ENCODE peak calls at places on chromosomes 1 and 21, in four cellular contexts. H is RWPE1, Z is SJSA1, K is progenitor cell of endocrine pancreas. B is an unnamed sample.

GRCh38 chr1:118927421-118927820 is 60.7 kb downstream of the TBX15 start:
- DNase-seq in Z (no peak), H (no peak), K (no peak), B (no peak)

GRCh38 chr1:186463511-186463910 is 2.6 kb upstream of the PDC start:
- DNase-seq in Z (no peak), K (no peak), H (no peak), B (no peak)

GRCh38 chr21:20259035-20259867 is 739.0 kb upstream of the NCAM2 start:
- DNase-seq in H (no peak), K (no peak), Z (no peak), B (no peak)

GRCh38 chr1:179785025-179785424 is 41.9 kb downstream of the FAM163A start:
- DNase-seq in Z (no peak), H (no peak), K (no peak), B (no peak)

GRCh38 chr1:185719021-185719420 is 15.2 kb upstream of the HMCN1 start:
- DNase-seq in Z (peak), H (peak), K (no peak), B (no peak)

GRCh38 chr1:16202281-16203210 is 9.9 kb downstream of the ARHGEF19 start:
- DNase-seq in H (no peak), K (no peak), Z (no peak), B (no peak)

GRCh38 chr1:207962716-207963428 is 51.9 kb upstream of the CD34 start:
- DNase-seq in Z (peak), K (no peak), H (no peak), B (no peak)

GRCh38 chr1:3614755-3615742 is 3.7 kb upstream of the MEGF6 start:
- DNase-seq in Z (no peak), H (no peak), K (no peak), B (peak)

GRCh38 chr1:114008352-114009041 is 29.2 kb downstream of the OLFML3 start:
- DNase-seq in K (no peak), H (no peak), Z (no peak), B (no peak)

GRCh38 chr1:36765785-36766300 is 268.5 kb downstream of the GRIK3 start:
- DNase-seq in K (no peak), Z (no peak), H (no peak), B (no peak)

GRCh38 chr21:45502600-45502999 is 39.6 kb downstream of the SLC19A1 start:
- DNase-seq in H (no peak), K (no peak), Z (no peak), B (no peak)

GRCh38 chr1:24003331-24003972 is 23.3 kb upstream of the SRSF10 start:
- DNase-seq in K (no peak), H (no peak), Z (no peak), B (peak)

GRCh38 chr1:220335668-220336067 is 63.4 kb upstream of the RAB3GAP2 start:
- DNase-seq in K (no peak), H (no peak), Z (no peak), B (no peak)

GRCh38 chr21:28427356-28428022 is 565.2 kb downstream of the LTN1 start:
- DNase-seq in K (no peak), Z (no peak), H (peak), B (no peak)

GRCh38 chr21:44574457-44575306 is 1.2 kb downstream of the KRTAP10-4 start:
- DNase-seq in H (no peak), K (no peak), Z (no peak), B (no peak)

GRCh38 chr1:23478896-23479790 is 4.8 kb downstream of the ASAP3 start:
- DNase-seq in K (no peak), Z (no peak), H (peak), B (no peak)

GRCh38 chr1:45266151-45266801 is 59.9 kb upstream of the ZSWIM5 start:
- DNase-seq in Z (peak), H (no peak), K (no peak), B (no peak)

GRCh38 chr21:30831194-30831765 is 1.7 kb upstream of the KRTAP7-1 start:
- DNase-seq in Z (no peak), K (no peak), H (no peak), B (peak)

GRCh38 chr1:240803151-240803550 is 191.2 kb upstream of the GREM2 start:
- DNase-seq in K (no peak), Z (peak), H (peak), B (peak)

GRCh38 chr1:2088434-2088833 is 38.2 kb downstream of the PRKCZ start:
- DNase-seq in K (no peak), Z (no peak), H (no peak), B (no peak)

GRCh38 chr1:182351790-182352364 is 39.7 kb downstream of the GLUL start:
- DNase-seq in K (no peak), H (no peak), Z (no peak), B (no peak)

GRCh38 chr1:244878681-244879080 is 14.3 kb upstream of the HNRNPU start:
- DNase-seq in K (no peak), Z (no peak), H (no peak), B (no peak)

GRCh38 chr1:85188530-85188929 is 12.3 kb downstream of the SYDE2 start:
- DNase-seq in K (no peak), H (no peak), Z (no peak), B (no peak)

GRCh38 chr1:244231572-244232315 is 180.7 kb downstream of the ZBTB18 start:
- DNase-seq in K (no peak), Z (no peak), H (no peak), B (no peak)

GRCh38 chr1:212452323-212453155 is 19.8 kb downstream of the NENF start:
- DNase-seq in Z (no peak), K (no peak), H (no peak), B (no peak)

GRCh38 chr21:34882719-34883131 is 166.4 kb downstream of the RUNX1 start:
- DNase-seq in Z (no peak), K (no peak), H (no peak), B (no peak)

GRCh38 chr1:227774051-227774720 is 39.0 kb downstream of the SNAP47 start:
- DNase-seq in H (no peak), K (no peak), Z (no peak), B (no peak)

GRCh38 chr1:153792631-153793041 is 17.4 kb downstream of the SLC27A3 start:
- DNase-seq in Z (no peak), H (no peak), K (no peak), B (no peak)

GRCh38 chr1:239538244-239538988 is 152.0 kb downstream of the CHRM3 start:
- DNase-seq in K (no peak), Z (no peak), H (no peak), B (no peak)

GRCh38 chr1:193417420-193417819 is 231.0 kb upstream of the B3GALT2 start:
- DNase-seq in H (no peak), K (no peak), Z (peak), B (no peak)

GRCh38 chr1:176949033-176949662 is 215.4 kb downstream of the ASTN1 start:
- DNase-seq in H (peak), K (peak), Z (peak), B (peak)

GRCh38 chr1:60867782-60868181 is 214.6 kb upstream of the NFIA start:
- DNase-seq in Z (no peak), K (no peak), H (no peak), B (no peak)

GRCh38 chr1:165248969-165249571 is 107.4 kb downstream of the LMX1A start:
- DNase-seq in Z (no peak), H (no peak), K (no peak), B (no peak)

GRCh38 chr1:221117548-221117951 is 238.3 kb downstream of the HLX start:
- DNase-seq in K (no peak), H (no peak), Z (peak), B (peak)

GRCh38 chr1:214617246-214617645 is 14.3 kb downstream of the CENPF start:
- DNase-seq in H (no peak), K (no peak), Z (no peak), B (no peak)

GRCh38 chr1:15123298-15123697 is 30.2 kb upstream of the TMEM51 start:
- DNase-seq in Z (no peak), H (no peak), K (no peak), B (no peak)

GRCh38 chr1:110916669-110917306 is 43.8 kb downstream of the CD53 start:
- DNase-seq in H (peak), Z (peak), K (no peak), B (peak)

B was measured in A549.